ENCODE peak calls at places on chromosomes 6 and 20, in ten cellular contexts. O, Z, Q, C, J, D, R, L, X and U are unnamed samples. For H3K27me3 and H3K36me3, the result is how much of the 10 kb centered on the place peaks cover.

GRCh38 chr20:32231847-32232246 is 24.2 kb downstream of the POFUT1 start:
- DNase-seq in O (no peak), Z (no peak), Q (no peak), C (no peak), J (no peak), D (peak), R (no peak), L (no peak), X (no peak), U (no peak)

GRCh38 chr6:150881911-150882481 is 16.5 kb downstream of the MTHFD1L start:
- DNase-seq in O (peak), Z (peak), Q (peak), C (no peak), J (no peak), D (no peak), R (no peak), L (no peak), X (peak), U (no peak)

GRCh38 chr20:62096421-62097380 is 25.6 kb upstream of the LSM14B start:
- DNase-seq in O (no peak), Z (no peak), Q (no peak), C (no peak), J (no peak), D (no peak), R (no peak), L (no peak), X (no peak), U (peak)

GRCh38 chr6:14499804-14500203 is 382.2 kb downstream of the CD83 start:
- DNase-seq in O (no peak), Z (peak), Q (no peak), C (no peak), J (no peak), D (no peak), R (no peak), L (no peak), X (no peak), U (no peak)

GRCh38 chr6:63740709-63741108 is 105.1 kb downstream of the PHF3 start:
- DNase-seq in O (no peak), Z (peak), Q (no peak), C (no peak), J (no peak), D (no peak), R (no peak), L (no peak), X (no peak), U (no peak)

GRCh38 chr6:135274561-135275293 is 93.6 kb downstream of the MYB start:
- DNase-seq in O (no peak), Z (no peak), Q (no peak), C (no peak), J (no peak), D (no peak), R (no peak), L (no peak), X (no peak), U (no peak)

GRCh38 chr6:72619883-72620696 is 1.8 kb upstream of the KCNQ5 start:
- DNase-seq in O (no peak), Z (no peak), Q (peak), C (no peak), J (peak), D (peak), R (no peak), L (peak), X (peak), U (peak)

GRCh38 chr6:27617700-27618689 is 145.1 kb upstream of the ZNF184 start:
- DNase-seq in O (no peak), Z (peak), Q (no peak), C (no peak), J (no peak), D (no peak), R (no peak), L (no peak), X (no peak), U (peak)

GRCh38 chr6:43269273-43270007 is 26.2 kb downstream of the TTBK1 start:
- DNase-seq in O (no peak), Z (no peak), Q (no peak), C (no peak), J (peak), D (peak), R (no peak), L (no peak), X (no peak), U (peak)

GRCh38 chr6:1619106-1619665 is 9.5 kb downstream of the FOXC1 start:
- DNase-seq in O (no peak), Z (no peak), Q (no peak), C (no peak), J (no peak), D (no peak), R (no peak), L (no peak), X (no peak), U (no peak)

GRCh38 chr6:37029249-37029959 is 23.9 kb downstream of the FGD2 start:
- DNase-seq in O (no peak), Z (peak), Q (peak), C (no peak), J (peak), D (peak), R (no peak), L (peak), X (peak), U (peak)

GRCh38 chr20:46709055-46709458 is 392 bp upstream of the SLC2A10 start:
- DNase-seq in O (peak), Z (no peak), Q (no peak), C (no peak), J (no peak), D (no peak), R (no peak), L (no peak), X (no peak), U (no peak)

GRCh38 chr6:128731249-128732165 is 151.4 kb upstream of the LAMA2 start:
- DNase-seq in O (no peak), Z (peak), Q (no peak), C (no peak), J (no peak), D (no peak), R (no peak), L (no peak), X (peak), U (peak)

GRCh38 chr20:36836591-36837329 is 39.2 kb upstream of the TLDC2 start:
- DNase-seq in O (no peak), Z (peak), Q (no peak), C (no peak), J (peak), D (no peak), R (no peak), L (peak), X (peak), U (peak)

GRCh38 chr20:57663241-57663640 is 43.0 kb upstream of the ZBP1 start:
- DNase-seq in O (no peak), Z (no peak), Q (peak), C (no peak), J (peak), D (peak), R (no peak), L (peak), X (peak), U (peak)

GRCh38 chr20:36271639-36272546 is 34.2 kb upstream of the DLGAP4 start:
- DNase-seq in O (no peak), Z (no peak), Q (no peak), C (no peak), J (no peak), D (no peak), R (no peak), L (no peak), X (no peak), U (peak)

GRCh38 chr6:49835140-49835539 is 31.2 kb downstream of the CRISP1 start:
- DNase-seq in O (no peak), Z (no peak), Q (no peak), C (no peak), J (no peak), D (no peak), R (no peak), L (no peak), X (no peak), U (no peak)

GRCh38 chr20:2700913-2701620 is 8.5 kb downstream of the EBF4 start:
- DNase-seq in O (no peak), Z (no peak), Q (no peak), C (peak), J (no peak), D (no peak), R (no peak), L (no peak), X (no peak), U (peak)

GRCh38 chr6:148524509-148524908 is 181.9 kb downstream of the SASH1 start:
- DNase-seq in O (no peak), Z (no peak), Q (no peak), C (no peak), J (no peak), D (no peak), R (no peak), L (no peak), X (no peak), U (no peak)

GRCh38 chr6:130896249-130896648 is 69.0 kb downstream of the SMLR1 start:
- DNase-seq in O (no peak), Z (no peak), Q (no peak), C (no peak), J (no peak), D (no peak), R (no peak), L (no peak), X (no peak), U (no peak)

GRCh38 chr20:112396-112795 is 24.9 kb downstream of the DEFB125 start:
- DNase-seq in O (no peak), Z (no peak), Q (no peak), C (no peak), J (no peak), D (no peak), R (no peak), L (no peak), X (no peak), U (no peak)

GRCh38 chr6:11848852-11849731 is 70.5 kb upstream of the ADTRP start:
- DNase-seq in O (no peak), Z (no peak), Q (no peak), C (no peak), J (no peak), D (no peak), R (no peak), L (no peak), X (no peak), U (no peak)

GRCh38 chr6:110394409-110394808 is 21.0 kb downstream of the DDO start:
- DNase-seq in O (no peak), Z (no peak), Q (no peak), C (no peak), J (no peak), D (no peak), R (no peak), L (no peak), X (no peak), U (no peak)

GRCh38 chr6:136173519-136174507 is 76.3 kb downstream of the MTFR2 start:
- DNase-seq in O (no peak), Z (no peak), Q (no peak), C (no peak), J (no peak), D (no peak), R (no peak), L (no peak), X (peak), U (no peak)

GRCh38 chr20:2208897-2209296 is 86.9 kb upstream of the TGM3 start:
- DNase-seq in O (no peak), Z (no peak), Q (no peak), C (no peak), J (no peak), D (no peak), R (no peak), L (no peak), X (no peak), U (no peak)

GRCh38 chr6:122790740-122791679 is 2.0 kb downstream of the SMPDL3A start:
- DNase-seq in O (no peak), Z (no peak), Q (no peak), C (no peak), J (no peak), D (no peak), R (no peak), L (no peak), X (no peak), U (no peak)

GRCh38 chr6:36817176-36817817 is 21.9 kb downstream of the CPNE5 start:
- DNase-seq in O (no peak), Z (no peak), Q (no peak), C (no peak), J (no peak), D (no peak), R (no peak), L (no peak), X (no peak), U (no peak)

GRCh38 chr6:105014954-105015353 is 58.0 kb downstream of the LIN28B start:
- DNase-seq in O (no peak), Z (no peak), Q (no peak), C (no peak), J (no peak), D (no peak), R (no peak), L (no peak), X (no peak), U (no peak)

GRCh38 chr6:105014448-105014847 is 57.5 kb downstream of the LIN28B start:
- DNase-seq in O (no peak), Z (no peak), Q (no peak), C (no peak), J (no peak), D (no peak), R (no peak), L (no peak), X (no peak), U (no peak)

GRCh38 chr6:105021399-105021798 is 64.5 kb downstream of the LIN28B start:
- DNase-seq in O (no peak), Z (no peak), Q (no peak), C (no peak), J (no peak), D (no peak), R (no peak), L (no peak), X (no peak), U (no peak)

GRCh38 chr6:105019285-105019684 is 62.4 kb downstream of the LIN28B start:
- DNase-seq in O (no peak), Z (no peak), Q (no peak), C (no peak), J (no peak), D (no peak), R (no peak), L (no peak), X (no peak), U (no peak)

GRCh38 chr6:105015482-105015881 is 58.6 kb downstream of the LIN28B start:
- DNase-seq in O (no peak), Z (no peak), Q (no peak), C (no peak), J (no peak), D (no peak), R (no peak), L (no peak), X (no peak), U (no peak)
- H3K4me3 ChIP-seq in O (no peak), Z (no peak), Q (no peak), C (no peak), J (no peak), D (no peak), R (no peak), L (no peak), X (peak), U (no peak)

GRCh38 chr6:33914519-33915120 is 110.8 kb upstream of the MLN start:
- DNase-seq in O (no peak), Z (no peak), Q (no peak), C (no peak), J (no peak), D (peak), R (no peak), L (no peak), X (no peak), U (no peak)

GRCh38 chr6:33911488-33911887 is 107.7 kb upstream of the MLN start:
- DNase-seq in O (no peak), Z (no peak), Q (no peak), C (no peak), J (no peak), D (no peak), R (no peak), L (no peak), X (no peak), U (no peak)

GRCh38 chr6:33909737-33910136 is 105.9 kb upstream of the MLN start:
- DNase-seq in O (no peak), Z (no peak), Q (no peak), C (no peak), J (no peak), D (no peak), R (no peak), L (no peak), X (no peak), U (no peak)

GRCh38 chr6:33915134-33915533 is 111.3 kb upstream of the MLN start:
- DNase-seq in O (no peak), Z (no peak), Q (peak), C (no peak), J (no peak), D (no peak), R (no peak), L (no peak), X (no peak), U (no peak)

GRCh38 chr6:33912177-33912576 is 108.4 kb upstream of the MLN start:
- DNase-seq in O (no peak), Z (no peak), Q (no peak), C (no peak), J (no peak), D (no peak), R (no peak), L (no peak), X (no peak), U (no peak)
- H3K27me3 ChIP-seq in O (under half), Z (half or more), Q (half or more), C (under half), J (under half), D (under half), R (under half), L (under half), X (under half), U (under half)

DNA sequence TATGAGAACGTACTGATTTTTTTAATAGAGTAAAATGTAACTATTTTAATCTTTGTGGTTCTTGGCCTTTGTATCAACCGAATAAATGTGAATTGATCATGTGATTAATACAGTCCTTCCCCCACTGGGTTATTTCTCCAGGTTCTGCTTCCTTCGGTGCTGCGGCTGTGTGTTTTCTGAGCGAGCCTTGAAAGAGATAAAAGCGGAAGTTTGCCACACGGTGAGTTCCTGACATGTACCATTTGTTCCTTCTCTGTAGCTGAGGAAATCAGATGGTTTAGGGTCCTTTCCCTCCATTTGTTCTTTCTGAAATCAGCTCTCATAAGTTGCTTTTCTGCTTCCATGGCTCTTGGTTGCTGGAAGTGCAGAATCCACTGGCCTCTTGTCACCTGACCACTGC is 15.5 kb downstream of the RTF2 start:
- DNase-seq in O (no peak), Z (no peak), Q (no peak), C (no peak), J (no peak), D (no peak), R (no peak), L (no peak), X (no peak), U (no peak)
- H3K36me3 ChIP-seq in O (under half), Z (under half), Q (half or more), C (under half), J (under half), D (under half), R (under half), L (half or more), X (half or more), U (under half)

DNA sequence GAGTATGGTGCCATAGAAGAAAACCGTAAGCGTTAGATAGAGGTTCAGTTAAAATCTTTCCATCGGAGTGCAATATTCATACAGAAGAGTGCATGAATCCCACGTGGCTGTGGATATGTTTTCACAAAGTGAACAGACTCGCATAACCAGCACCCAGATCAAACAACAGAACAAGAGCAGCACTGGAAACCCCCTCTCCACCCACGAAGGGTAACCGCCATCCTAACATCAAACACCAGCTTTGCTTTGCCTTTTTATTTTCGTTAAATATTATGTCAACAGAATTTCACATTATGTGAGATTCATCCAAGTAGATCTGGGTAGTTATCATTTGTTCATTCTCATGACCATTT is 4.7 kb downstream of the GTSF1L start:
- DNase-seq in O (no peak), Z (no peak), Q (no peak), C (no peak), J (no peak), D (peak), R (no peak), L (no peak), X (no peak), U (no peak)
- H3K4me3 ChIP-seq in O (no peak), Z (no peak), Q (no peak), C (no peak), J (no peak), D (peak), R (no peak), L (no peak), X (no peak), U (no peak)

DNA sequence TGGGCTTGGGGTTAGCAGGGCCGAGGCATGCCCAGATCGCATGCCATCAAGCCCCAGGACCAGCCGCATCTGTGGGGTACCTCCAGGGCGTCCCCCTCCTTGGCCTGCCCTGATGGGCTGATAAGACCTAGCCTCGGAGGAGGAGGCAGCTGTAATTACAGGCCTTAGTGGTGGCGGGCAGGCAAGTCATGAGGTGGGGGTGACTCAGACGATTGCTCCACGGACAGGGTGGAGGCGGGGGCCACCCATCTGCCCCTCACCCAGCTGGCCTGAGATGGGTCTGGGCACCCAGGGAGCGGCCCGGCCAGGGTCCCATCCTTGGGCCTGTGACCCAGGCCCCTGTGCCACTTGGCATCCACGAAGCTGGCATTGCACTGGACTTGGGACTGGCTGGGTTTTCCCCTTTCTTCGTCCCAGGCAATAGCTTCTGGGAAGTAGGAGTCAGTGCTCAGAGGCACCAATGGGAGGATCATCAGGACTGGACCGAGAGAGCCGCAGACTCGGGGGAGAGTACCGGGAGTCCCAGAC is 57.5 kb downstream of the CEBPB start:
- DNase-seq in O (no peak), Z (peak), Q (no peak), C (no peak), J (peak), D (no peak), R (no peak), L (no peak), X (no peak), U (no peak)
- H3K27me3 ChIP-seq in O (under half), Z (under half), Q (under half), C (under half), J (under half), D (under half), R (under half), L (under half), X (under half), U (under half)

DNA sequence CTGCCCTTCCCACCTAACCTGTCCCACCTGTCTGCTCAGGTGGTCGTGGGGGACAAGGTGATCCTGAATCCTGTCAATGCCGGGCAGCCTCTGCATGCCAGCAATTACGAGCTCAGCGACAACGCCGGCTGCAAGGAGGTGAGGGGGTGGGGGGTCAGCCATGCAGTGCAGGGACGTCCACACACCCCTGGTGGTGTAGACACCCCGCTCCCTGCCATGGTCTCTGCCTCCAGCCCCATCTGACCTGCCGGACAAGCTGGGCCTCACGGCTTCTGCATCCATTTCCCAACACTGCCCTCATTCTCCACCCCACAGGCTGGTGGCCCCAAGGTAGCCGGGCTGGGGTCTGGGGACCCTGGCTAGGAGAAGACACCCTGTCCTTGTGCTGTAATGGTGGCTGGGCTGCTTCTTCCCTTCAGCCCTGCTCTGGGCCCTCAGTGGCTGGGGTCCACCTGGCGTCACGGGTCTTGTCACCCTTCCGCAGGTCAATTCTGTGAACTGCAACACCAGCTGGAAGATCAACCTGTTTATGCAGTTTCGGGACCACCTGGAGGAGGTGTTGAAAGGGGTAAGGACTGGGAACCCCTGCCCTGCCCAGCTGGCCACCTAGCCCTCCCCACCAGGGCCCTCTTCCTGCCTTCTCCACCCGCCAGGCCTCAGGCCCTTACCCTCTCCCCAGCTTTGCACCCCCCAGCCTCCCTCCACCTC is 38.0 kb downstream of the ITPR3 start:
- DNase-seq in O (no peak), Z (no peak), Q (no peak), C (no peak), J (no peak), D (no peak), R (no peak), L (no peak), X (no peak), U (peak)
- H3K36me3 ChIP-seq in O (under half), Z (under half), Q (under half), C (under half), J (under half), D (under half), R (under half), L (half or more), X (under half), U (under half)

DNA sequence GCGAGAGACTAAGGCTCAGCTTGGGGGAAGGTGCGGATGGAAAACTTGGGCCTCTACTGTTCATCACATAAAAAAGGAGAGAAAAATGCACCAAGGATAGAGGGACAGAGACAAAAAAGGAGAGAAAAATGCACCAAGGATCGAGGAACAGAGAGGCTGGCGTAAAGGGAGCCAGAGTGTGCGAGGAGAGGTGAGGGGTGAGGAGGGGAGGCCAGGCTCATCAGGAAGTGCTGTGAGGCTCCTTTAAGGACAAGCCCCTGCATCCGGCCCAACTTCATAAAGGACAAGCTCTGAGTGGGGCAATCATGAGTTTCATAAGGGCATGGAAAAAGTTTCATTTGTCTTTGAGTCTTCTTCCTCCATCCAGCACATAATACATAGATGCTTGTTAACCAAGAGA is 117.2 kb upstream of the NXT1 start:
- DNase-seq in O (no peak), Z (no peak), Q (no peak), C (peak), J (no peak), D (no peak), R (no peak), L (no peak), X (no peak), U (no peak)
- H3K4me3 ChIP-seq in O (no peak), Z (no peak), Q (no peak), C (no peak), J (no peak), D (no peak), R (no peak), L (no peak), X (no peak), U (no peak)